ENCODE peak calls at places on chromosome 13, in five cellular contexts. One of them, this sample, is unnamed. For H3K4me1, the result is how much of the 10 kb centered on the place peaks cover.

GRCh38 chr13:94711561-94712286 is 621 bp downstream of the SOX21 start:
- DNase-seq in body of pancreas: no peak
- DNase-seq in IMR-90: no peak
- DNase-seq in esophagus squamous epithelium: no peak
- DNase-seq in HepG2: no peak
- DNase-seq in this sample: peak

GRCh38 chr13:81106348-81106747 is 765.4 kb upstream of the SPRY2 start:
- DNase-seq in body of pancreas: no peak
- DNase-seq in IMR-90: no peak
- DNase-seq in esophagus squamous epithelium: no peak
- DNase-seq in HepG2: peak
- DNase-seq in this sample: no peak

GRCh38 chr13:109737606-109738005 is 48.8 kb downstream of the IRS2 start:
- DNase-seq in body of pancreas: no peak
- DNase-seq in IMR-90: peak
- DNase-seq in esophagus squamous epithelium: no peak
- DNase-seq in HepG2: no peak
- DNase-seq in this sample: no peak

GRCh38 chr13:110680852-110681251 is 25.1 kb downstream of the CARS2 start:
- DNase-seq in body of pancreas: no peak
- DNase-seq in IMR-90: no peak
- DNase-seq in esophagus squamous epithelium: no peak
- DNase-seq in HepG2: peak
- DNase-seq in this sample: peak

GRCh38 chr13:72295173-72295572 is 428.2 kb upstream of the DACH1 start:
- DNase-seq in body of pancreas: no peak
- DNase-seq in IMR-90: no peak
- DNase-seq in esophagus squamous epithelium: no peak
- DNase-seq in HepG2: no peak
- DNase-seq in this sample: no peak

GRCh38 chr13:76745246-76746200 is 140.7 kb downstream of the KCTD12 start:
- DNase-seq in body of pancreas: no peak
- DNase-seq in IMR-90: no peak
- DNase-seq in esophagus squamous epithelium: no peak
- DNase-seq in HepG2: no peak
- DNase-seq in this sample: no peak

GRCh38 chr13:93413972-93414717 is 187.5 kb downstream of the GPC6 start:
- DNase-seq in body of pancreas: no peak
- DNase-seq in IMR-90: peak
- DNase-seq in esophagus squamous epithelium: no peak
- DNase-seq in HepG2: no peak
- DNase-seq in this sample: no peak

GRCh38 chr13:111253334-111253872 is 67.0 kb upstream of the TEX29 start:
- DNase-seq in body of pancreas: no peak
- DNase-seq in IMR-90: peak
- DNase-seq in esophagus squamous epithelium: no peak
- DNase-seq in HepG2: no peak
- DNase-seq in this sample: no peak

GRCh38 chr13:76968041-76968440 is 19.7 kb downstream of the ACOD1 start:
- DNase-seq in body of pancreas: no peak
- DNase-seq in IMR-90: no peak
- DNase-seq in esophagus squamous epithelium: no peak
- DNase-seq in HepG2: no peak
- DNase-seq in this sample: no peak

GRCh38 chr13:77832339-77833100 is 86.1 kb downstream of the EDNRB start:
- DNase-seq in body of pancreas: peak
- DNase-seq in IMR-90: peak
- DNase-seq in esophagus squamous epithelium: no peak
- DNase-seq in HepG2: no peak
- DNase-seq in this sample: no peak

GRCh38 chr13:94886191-94886590 is 173.8 kb upstream of the SOX21 start:
- DNase-seq in body of pancreas: no peak
- DNase-seq in IMR-90: no peak
- DNase-seq in esophagus squamous epithelium: no peak
- DNase-seq in HepG2: no peak
- DNase-seq in this sample: no peak

GRCh38 chr13:92136449-92137180 is 738.2 kb downstream of the GPC5 start:
- DNase-seq in body of pancreas: no peak
- DNase-seq in IMR-90: no peak
- DNase-seq in esophagus squamous epithelium: no peak
- DNase-seq in HepG2: no peak
- DNase-seq in this sample: no peak

GRCh38 chr13:64553411-64554129 is 2676.6 kb downstream of the PCDH9 start:
- DNase-seq in body of pancreas: no peak
- DNase-seq in IMR-90: peak
- DNase-seq in esophagus squamous epithelium: no peak
- DNase-seq in HepG2: no peak
- DNase-seq in this sample: no peak

GRCh38 chr13:110661256-110661655 is 44.7 kb downstream of the CARS2 start:
- DNase-seq in body of pancreas: no peak
- DNase-seq in IMR-90: no peak
- DNase-seq in esophagus squamous epithelium: no peak
- DNase-seq in HepG2: no peak
- DNase-seq in this sample: no peak

GRCh38 chr13:36819811-36820140 is 754 bp downstream of the RFXAP start:
- DNase-seq in body of pancreas: no peak
- DNase-seq in IMR-90: peak
- DNase-seq in esophagus squamous epithelium: no peak
- DNase-seq in HepG2: no peak
- DNase-seq in this sample: no peak

GRCh38 chr13:94479559-94480095 is at the start of gene DCT:
- DNase-seq in body of pancreas: no peak
- DNase-seq in IMR-90: no peak
- DNase-seq in esophagus squamous epithelium: no peak
- DNase-seq in HepG2: no peak
- DNase-seq in this sample: no peak

GRCh38 chr13:32125746-32126145 is 94.2 kb downstream of the FRY start:
- DNase-seq in body of pancreas: no peak
- DNase-seq in IMR-90: no peak
- DNase-seq in esophagus squamous epithelium: no peak
- DNase-seq in HepG2: no peak
- DNase-seq in this sample: no peak

GRCh38 chr13:89375839-89376238 is 1704.7 kb downstream of the SLITRK5 start:
- DNase-seq in body of pancreas: peak
- DNase-seq in IMR-90: peak
- DNase-seq in esophagus squamous epithelium: no peak
- DNase-seq in HepG2: no peak
- DNase-seq in this sample: no peak

GRCh38 chr13:92745233-92745632 is 481.4 kb upstream of the GPC6 start:
- DNase-seq in body of pancreas: no peak
- DNase-seq in IMR-90: no peak
- DNase-seq in esophagus squamous epithelium: no peak
- DNase-seq in HepG2: no peak
- DNase-seq in this sample: no peak

GRCh38 chr13:107866007-107866665 is 349.2 kb downstream of the LIG4 start:
- DNase-seq in body of pancreas: peak
- DNase-seq in IMR-90: peak
- DNase-seq in esophagus squamous epithelium: no peak
- DNase-seq in HepG2: no peak
- DNase-seq in this sample: no peak

GRCh38 chr13:43085545-43085944 is 62.2 kb downstream of the DNAJC15 start:
- DNase-seq in body of pancreas: no peak
- DNase-seq in IMR-90: peak
- DNase-seq in esophagus squamous epithelium: no peak
- DNase-seq in HepG2: no peak
- DNase-seq in this sample: no peak

GRCh38 chr13:92838786-92839185 is 387.8 kb upstream of the GPC6 start:
- DNase-seq in body of pancreas: no peak
- DNase-seq in IMR-90: peak
- DNase-seq in esophagus squamous epithelium: no peak
- DNase-seq in HepG2: peak
- DNase-seq in this sample: no peak

GRCh38 chr13:110062077-110062776 is 244.7 kb downstream of the COL4A1 start:
- DNase-seq in body of pancreas: peak
- DNase-seq in IMR-90: peak
- DNase-seq in esophagus squamous epithelium: no peak
- DNase-seq in HepG2: no peak
- DNase-seq in this sample: no peak

GRCh38 chr13:67518785-67519184 is 288.6 kb upstream of the PCDH9 start:
- DNase-seq in body of pancreas: no peak
- DNase-seq in IMR-90: no peak
- DNase-seq in esophagus squamous epithelium: no peak
- DNase-seq in HepG2: no peak
- DNase-seq in this sample: no peak

GRCh38 chr13:45341799-45342584 is 1.0 kb upstream of the TPT1 start:
- DNase-seq in body of pancreas: peak
- DNase-seq in IMR-90: no peak
- DNase-seq in esophagus squamous epithelium: no peak
- DNase-seq in HepG2: no peak
- DNase-seq in this sample: no peak

GRCh38 chr13:48730971-48731658 is 77.4 kb downstream of the CYSLTR2 start:
- DNase-seq in body of pancreas: no peak
- DNase-seq in IMR-90: peak
- DNase-seq in esophagus squamous epithelium: no peak
- DNase-seq in HepG2: no peak
- DNase-seq in this sample: no peak

GRCh38 chr13:49649963-49650312 is 21.6 kb downstream of the ARL11 start:
- DNase-seq in body of pancreas: no peak
- DNase-seq in IMR-90: peak
- DNase-seq in esophagus squamous epithelium: no peak
- DNase-seq in HepG2: no peak
- DNase-seq in this sample: no peak

GRCh38 chr13:107233541-107233940 is 665.6 kb upstream of the ARGLU1 start:
- DNase-seq in body of pancreas: no peak
- DNase-seq in IMR-90: no peak
- DNase-seq in esophagus squamous epithelium: no peak
- DNase-seq in HepG2: no peak
- DNase-seq in this sample: no peak

GRCh38 chr13:83905641-83906040 is 23.4 kb upstream of the SLITRK1 start:
- DNase-seq in body of pancreas: no peak
- DNase-seq in IMR-90: no peak
- DNase-seq in esophagus squamous epithelium: no peak
- DNase-seq in HepG2: no peak
- DNase-seq in this sample: no peak

GRCh38 chr13:30869491-30869890 is 36.6 kb upstream of the MEDAG start:
- DNase-seq in body of pancreas: no peak
- DNase-seq in IMR-90: peak
- DNase-seq in esophagus squamous epithelium: no peak
- DNase-seq in HepG2: no peak
- DNase-seq in this sample: no peak

GRCh38 chr13:32852568-32852967 is 163.7 kb upstream of the KL start:
- DNase-seq in body of pancreas: no peak
- DNase-seq in IMR-90: peak
- DNase-seq in esophagus squamous epithelium: no peak
- DNase-seq in HepG2: no peak
- DNase-seq in this sample: no peak

GRCh38 chr13:41502676-41503075 is 45.3 kb downstream of the RGCC start:
- DNase-seq in body of pancreas: no peak
- DNase-seq in IMR-90: no peak
- DNase-seq in esophagus squamous epithelium: no peak
- DNase-seq in HepG2: no peak
- DNase-seq in this sample: no peak

GRCh38 chr13:41502021-41502420 is 44.7 kb downstream of the RGCC start:
- DNase-seq in body of pancreas: no peak
- DNase-seq in IMR-90: no peak
- DNase-seq in esophagus squamous epithelium: no peak
- DNase-seq in HepG2: no peak
- DNase-seq in this sample: no peak

GRCh38 chr13:41499452-41499851 is 42.1 kb downstream of the RGCC start:
- DNase-seq in body of pancreas: no peak
- DNase-seq in IMR-90: no peak
- DNase-seq in esophagus squamous epithelium: no peak
- DNase-seq in HepG2: no peak
- DNase-seq in this sample: no peak

GRCh38 chr13:41501281-41501680 is 43.9 kb downstream of the RGCC start:
- DNase-seq in body of pancreas: no peak
- DNase-seq in IMR-90: no peak
- DNase-seq in esophagus squamous epithelium: no peak
- DNase-seq in HepG2: no peak
- DNase-seq in this sample: no peak

GRCh38 chr13:41500501-41500900 is 43.2 kb downstream of the RGCC start:
- DNase-seq in body of pancreas: no peak
- DNase-seq in IMR-90: no peak
- DNase-seq in esophagus squamous epithelium: no peak
- DNase-seq in HepG2: no peak
- DNase-seq in this sample: no peak
- H3K4me1 ChIP-seq in body of pancreas: under half
- H3K4me1 ChIP-seq in IMR-90: under half
- H3K4me1 ChIP-seq in esophagus squamous epithelium: under half
- H3K4me1 ChIP-seq in HepG2: under half
- H3K4me1 ChIP-seq in this sample: under half

GRCh38 chr13:100088282-100088647 is 628 bp upstream of the PCCA start:
- DNase-seq in body of pancreas: no peak
- DNase-seq in IMR-90: no peak
- DNase-seq in esophagus squamous epithelium: no peak
- DNase-seq in HepG2: no peak
- DNase-seq in this sample: no peak
- H3K27ac ChIP-seq in body of pancreas: peak
- H3K27ac ChIP-seq in IMR-90: peak
- H3K27ac ChIP-seq in esophagus squamous epithelium: peak
- H3K27ac ChIP-seq in HepG2: peak
- H3K27ac ChIP-seq in this sample: peak

GRCh38 chr13:99565478-99566124 is 64.3 kb downstream of the TM9SF2 start:
- DNase-seq in body of pancreas: no peak
- DNase-seq in IMR-90: peak
- DNase-seq in esophagus squamous epithelium: no peak
- DNase-seq in HepG2: no peak
- DNase-seq in this sample: no peak
- TF ChIP-seq POLR2A in body of pancreas: no peak
- TF ChIP-seq POLR2A in IMR-90: no peak
- TF ChIP-seq POLR2A in esophagus squamous epithelium: no peak
- TF ChIP-seq POLR2A in HepG2: no peak
- TF ChIP-seq POLR2A in this sample: no peak

DNA sequence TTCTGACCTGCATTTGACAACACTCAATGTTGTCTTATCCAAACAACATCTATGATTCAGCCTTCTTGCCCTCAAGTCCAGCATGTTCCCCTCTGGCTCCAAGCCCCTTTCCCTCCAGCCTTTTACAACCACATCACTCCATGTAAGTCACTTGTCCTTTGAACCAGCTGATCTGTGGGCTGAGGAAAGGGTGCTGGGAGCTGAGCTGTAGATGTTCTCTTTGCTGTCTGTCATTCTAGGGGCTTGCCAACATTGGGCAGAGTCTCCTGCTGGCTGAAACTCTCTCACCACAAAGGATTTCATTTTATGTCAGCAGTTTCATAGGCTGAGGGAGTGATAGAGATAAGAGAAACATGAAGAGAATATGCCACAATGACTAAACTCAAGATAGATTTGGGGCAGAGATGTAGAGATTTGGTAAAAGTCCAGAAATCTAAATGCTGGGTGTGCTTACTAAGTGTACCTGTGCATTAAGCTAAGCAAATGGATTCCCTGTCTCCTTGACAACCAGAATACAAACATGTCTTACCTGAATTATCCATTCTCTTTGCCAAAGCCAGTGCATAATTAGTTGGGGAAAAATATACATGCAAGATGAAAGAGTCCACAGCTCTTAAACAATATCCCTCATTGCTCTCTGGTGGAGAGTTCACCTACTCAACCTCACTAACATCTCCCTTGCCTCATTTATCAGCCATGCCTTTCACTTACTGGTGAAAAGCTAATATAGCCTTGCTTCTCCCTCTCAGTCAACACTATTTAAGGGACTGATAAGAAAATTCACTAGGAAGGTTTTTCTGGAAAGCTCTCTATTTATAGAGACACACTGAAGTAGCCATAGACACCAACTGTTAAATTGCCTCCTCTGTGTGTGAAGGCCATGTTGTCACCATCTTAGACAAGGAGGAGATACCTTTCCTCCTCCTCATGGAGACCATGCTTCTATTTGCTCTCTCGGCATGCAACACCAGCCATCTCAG is 175.5 kb upstream of the SERP2 start:
- DNase-seq in body of pancreas: no peak
- DNase-seq in IMR-90: peak
- DNase-seq in esophagus squamous epithelium: no peak
- DNase-seq in HepG2: no peak
- DNase-seq in this sample: no peak
- H3K4me1 ChIP-seq in body of pancreas: under half
- H3K4me1 ChIP-seq in IMR-90: under half
- H3K4me1 ChIP-seq in esophagus squamous epithelium: under half
- H3K4me1 ChIP-seq in HepG2: under half
- H3K4me1 ChIP-seq in this sample: under half